ENCODE peak calls at places on chromosomes 13 and 19, in eight cellular contexts. B is lower leg skin, W is endothelial cell of umbilical vein, R is tibial nerve, K is left ventricle myocardium inferior, D is cardiac fibroblast, M is A673, V is spleen. Y is an unnamed sample.

GRCh38 chr13:35474551-35474950 is 1.9 kb downstream of the MAB21L1 start:
- DNase-seq in W (no peak), V (no peak), M (no peak), D (peak; percentile 15), K (no peak), B (no peak), R (no peak), Y (no peak)

GRCh38 chr19:16260794-16261161 is 63.1 kb downstream of the AP1M1 start:
- DNase-seq in B (no peak), M (no peak), R (no peak), K (no peak), W (no peak), D (no peak), V (no peak), Y (no peak)

GRCh38 chr19:39299404-39299803 is 3.2 kb downstream of the IFNL1 start:
- DNase-seq in M (no peak), D (no peak), V (peak; percentile 12), B (no peak), R (no peak), W (no peak), K (no peak), Y (no peak)

GRCh38 chr19:57558525-57558924 is 1.1 kb downstream of the ZNF550 start:
- DNase-seq in M (peak; percentile 23), V (no peak), K (no peak), D (peak; percentile 47), R (no peak), B (no peak), W (no peak), Y (no peak)

GRCh38 chr13:65985632-65986031 is 1244.5 kb downstream of the PCDH9 start:
- DNase-seq in W (no peak), B (no peak), V (no peak), M (no peak), K (no peak), D (no peak), R (no peak), Y (no peak)

GRCh38 chr19:54325194-54325621 is 12.2 kb upstream of the LILRA5 start:
- DNase-seq in K (no peak), B (peak; percentile 54), V (no peak), W (peak; percentile 51), R (no peak), D (peak; percentile 59), M (peak; percentile 52), Y (no peak)

GRCh38 chr13:49543656-49544055 is 41.7 kb downstream of the RCBTB1 start:
- DNase-seq in V (no peak), R (no peak), B (no peak), W (no peak), M (no peak), K (no peak), D (no peak), Y (no peak)

GRCh38 chr13:106513025-106513424 is 22.4 kb downstream of the EFNB2 start:
- DNase-seq in V (no peak), W (peak; percentile 81), B (no peak), D (peak; percentile 46), K (no peak), M (no peak), R (no peak), Y (no peak)

GRCh38 chr13:113854238-113855011 is 9.5 kb downstream of the GAS6 start:
- DNase-seq in K (peak; percentile 61), M (no peak), D (peak; percentile 68), R (no peak), W (no peak), B (peak; percentile 85), V (peak; percentile 69), Y (no peak)

GRCh38 chr19:371501-372160 is 27.0 kb upstream of the MIER2 start:
- DNase-seq in B (peak; percentile 72), M (no peak), K (no peak), R (no peak), D (peak; percentile 14), W (no peak), V (peak; percentile 18), Y (no peak)

GRCh38 chr13:100542546-100543156 is 45.9 kb downstream of the GGACT start:
- DNase-seq in M (peak; percentile 83), V (no peak), K (no peak), W (peak; percentile 52), B (peak; percentile 76), R (no peak), D (peak; percentile 57), Y (no peak)

GRCh38 chr13:38970380-38971051 is 20.1 kb downstream of the STOML3 start:
- DNase-seq in B (no peak), M (no peak), D (no peak), V (no peak), R (no peak), K (no peak), W (no peak), Y (no peak)

GRCh38 chr13:100633461-100633860 is 41.1 kb downstream of the TMTC4 start:
- DNase-seq in M (no peak), D (peak; percentile 96), R (no peak), B (no peak), W (no peak), K (no peak), V (no peak), Y (no peak)

GRCh38 chr19:46892252-46893179 is 31.7 kb downstream of the ARHGAP35 start:
- DNase-seq in V (no peak), R (no peak), B (no peak), K (no peak), W (no peak), M (no peak), D (no peak), Y (no peak)

GRCh38 chr19:18173572-18174294 is at the start of gene IFI30:
- DNase-seq in M (peak; percentile 48), R (peak; percentile 61), D (peak; percentile 43), B (peak; percentile 95), W (peak; percentile 37), K (peak; percentile 79), V (peak; percentile 97), Y (peak; percentile 89)

GRCh38 chr13:52356327-52356726 is 49.6 kb downstream of the THSD1 start:
- DNase-seq in D (peak; percentile 73), V (no peak), W (no peak), K (no peak), M (no peak), B (no peak), R (no peak), Y (no peak)

GRCh38 chr13:92500192-92500591 is 726.4 kb upstream of the GPC6 start:
- DNase-seq in B (no peak), V (no peak), K (no peak), D (no peak), R (no peak), M (no peak), W (no peak), Y (no peak)

GRCh38 chr13:61414686-61415664 is 674 bp downstream of the PCDH20 start:
- DNase-seq in D (peak; percentile 2), M (peak; percentile 80), V (peak; percentile 63), K (peak; percentile 28), R (no peak), B (peak; percentile 83), W (peak; percentile 4), Y (peak; percentile 77)

GRCh38 chr13:42275098-42275471 is 3.1 kb downstream of the AKAP11 start:
- DNase-seq in M (no peak), R (no peak), V (no peak), B (no peak), K (no peak), W (no peak), D (no peak), Y (no peak)

GRCh38 chr13:104949840-104950805 is 1585.3 kb downstream of the EFNB2 start:
- DNase-seq in R (peak; percentile 13), D (no peak), W (no peak), K (no peak), B (no peak), V (no peak), M (no peak), Y (no peak)

GRCh38 chr19:42273407-42274064 is 4.5 kb downstream of the CIC start:
- DNase-seq in W (no peak), M (no peak), D (no peak), K (no peak), R (no peak), V (peak; percentile 76), B (no peak), Y (no peak)

GRCh38 chr19:41930926-41931592 is 2.8 kb upstream of the ERFL start:
- DNase-seq in D (no peak), B (no peak), R (no peak), M (peak; percentile 92), V (no peak), K (no peak), W (no peak), Y (no peak)

GRCh38 chr19:56837492-56837891 is 3.0 kb downstream of the PEG3 start:
- DNase-seq in B (peak; percentile 89), R (peak; percentile 46), V (peak; percentile 79), W (no peak), D (no peak), M (peak; percentile 83), K (peak; percentile 75), Y (peak; percentile 72)

GRCh38 chr13:38898481-38898880 is 92.2 kb downstream of the STOML3 start:
- DNase-seq in V (no peak), W (no peak), M (no peak), D (no peak), R (no peak), B (no peak), K (no peak), Y (no peak)

DNA sequence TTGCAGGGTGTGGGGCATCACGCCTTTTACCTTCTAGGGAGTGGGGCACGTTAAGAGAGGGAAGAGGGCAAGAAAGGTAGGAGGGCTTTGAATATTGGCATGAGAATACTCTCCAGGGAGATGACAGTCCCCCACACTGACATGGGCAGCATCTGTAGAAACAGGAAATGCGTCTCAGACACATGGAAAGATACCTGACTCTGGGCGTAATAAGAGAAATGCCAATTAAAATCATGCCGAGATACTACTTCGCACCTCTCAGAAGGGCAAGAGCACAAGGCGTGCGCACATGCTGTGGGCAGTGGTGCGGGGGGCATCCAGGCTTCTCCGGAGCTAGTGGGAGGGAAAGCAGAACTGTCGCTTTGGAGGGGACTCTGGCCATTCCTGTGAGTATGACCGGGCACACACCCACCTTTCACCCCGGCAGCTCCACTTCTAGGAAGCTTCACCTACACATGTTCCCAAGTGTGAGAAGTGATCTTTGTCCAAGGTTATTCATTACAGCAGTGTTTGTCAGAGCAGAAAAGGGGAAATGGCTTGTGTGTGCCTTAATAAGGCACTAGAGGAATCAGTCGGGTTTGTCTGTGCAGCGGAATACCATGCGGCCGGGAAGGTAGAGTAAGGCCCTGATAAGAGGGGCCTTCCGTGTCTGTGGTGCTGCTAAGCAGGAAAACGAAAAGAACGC is 99.5 kb downstream of the SIPA1L3 start:
- DNase-seq in R (no peak), V (no peak), W (no peak), D (no peak), K (no peak), B (no peak), M (no peak), Y (no peak)
- H3K4me3 ChIP-seq in R (no peak overlapping the region), V (no peak overlapping the region), W (no peak overlapping the region), D (no peak overlapping the region), K (no peak overlapping the region), B (no peak overlapping the region), M (no peak overlapping the region), Y (no peak overlapping the region)

GRCh38 chr19:44752123-44752815 is 3.8 kb downstream of the BCL3 start:
- DNase-seq in R (no peak), M (no peak), B (no peak), V (no peak), K (no peak), D (no peak), W (no peak), Y (no peak)
- H3K4me3 ChIP-seq in R (no peak overlapping the region), M (no peak overlapping the region), B (no peak overlapping the region), V (peak overlapping the region; percentile 63), K (peak overlapping the region; percentile 73), D (peak overlapping the region; percentile 54), W (no peak overlapping the region), Y (peak overlapping the region; percentile 6)

GRCh38 chr19:4061683-4062575 is 4.8 kb downstream of the ZBTB7A start:
- DNase-seq in M (no peak), V (peak; percentile 84), D (no peak), R (no peak), W (no peak), K (no peak), B (peak; percentile 91), Y (no peak)
- H3K4me3 ChIP-seq in M (no peak overlapping the region), V (peak overlapping the region; percentile 29), D (peak overlapping the region; percentile 79), R (peak overlapping the region; percentile 100), W (peak overlapping the region; percentile 15), K (peak overlapping the region; percentile 96), B (no peak overlapping the region), Y (no peak overlapping the region)

GRCh38 chr13:78137404-78138142 is 218.9 kb upstream of the EDNRB start:
- DNase-seq in W (peak; percentile 71), K (no peak), B (no peak), D (peak; percentile 79), R (no peak), V (no peak), M (peak; percentile 86), Y (peak; percentile 33)
- H3K4me3 ChIP-seq in W (no peak overlapping the region), K (no peak overlapping the region), B (no peak overlapping the region), D (no peak overlapping the region), R (no peak overlapping the region), V (no peak overlapping the region), M (no peak overlapping the region), Y (no peak overlapping the region)